ENCODE peak calls at places on chromosome X, in nine cellular contexts. One of them, this sample, is unnamed.

GRCh38 chrX:71017396-71017939 is 50.7 kb downstream of the SNX12 start:
- DNase-seq in CD8-positive, alpha-beta T cell: no peak
- DNase-seq in NCI-H510A: no peak
- DNase-seq in GM18507: no peak
- DNase-seq in stimulated activated CD8-positive, alpha-beta memory T cell treated with anti-CD3 and anti-CD28 coated beads, Interleukin-2, amount 100 ng/mL, for 48 hours: no peak
- DNase-seq in smooth muscle cell of the brain vasculature: no peak
- DNase-seq in pancreas: no peak
- DNase-seq in NCI-H1105: no peak
- DNase-seq in uterus: no peak
- DNase-seq in this sample: no peak

GRCh38 chrX:13373807-13374187 is 53.9 kb upstream of the ATXN3L start:
- DNase-seq in CD8-positive, alpha-beta T cell: no peak
- DNase-seq in NCI-H510A: no peak
- DNase-seq in GM18507: no peak
- DNase-seq in stimulated activated CD8-positive, alpha-beta memory T cell treated with anti-CD3 and anti-CD28 coated beads, Interleukin-2, amount 100 ng/mL, for 48 hours: no peak
- DNase-seq in smooth muscle cell of the brain vasculature: no peak
- DNase-seq in pancreas: no peak
- DNase-seq in NCI-H1105: no peak
- DNase-seq in uterus: no peak
- DNase-seq in this sample: no peak

GRCh38 chrX:50107470-50107869 is 93.3 kb downstream of the AKAP4 start:
- DNase-seq in CD8-positive, alpha-beta T cell: no peak
- DNase-seq in NCI-H510A: no peak
- DNase-seq in GM18507: no peak
- DNase-seq in stimulated activated CD8-positive, alpha-beta memory T cell treated with anti-CD3 and anti-CD28 coated beads, Interleukin-2, amount 100 ng/mL, for 48 hours: no peak
- DNase-seq in smooth muscle cell of the brain vasculature: no peak
- DNase-seq in pancreas: no peak
- DNase-seq in NCI-H1105: no peak
- DNase-seq in uterus: no peak
- DNase-seq in this sample: no peak

GRCh38 chrX:11970935-11971334 is 167.3 kb upstream of the FRMPD4 start:
- DNase-seq in CD8-positive, alpha-beta T cell: no peak
- DNase-seq in NCI-H510A: no peak
- DNase-seq in GM18507: no peak
- DNase-seq in stimulated activated CD8-positive, alpha-beta memory T cell treated with anti-CD3 and anti-CD28 coated beads, Interleukin-2, amount 100 ng/mL, for 48 hours: no peak
- DNase-seq in smooth muscle cell of the brain vasculature: no peak
- DNase-seq in pancreas: no peak
- DNase-seq in NCI-H1105: no peak
- DNase-seq in uterus: no peak
- DNase-seq in this sample: no peak

GRCh38 chrX:46796574-46797191 is 37.8 kb upstream of the SLC9A7 start:
- DNase-seq in CD8-positive, alpha-beta T cell: peak
- DNase-seq in NCI-H510A: no peak
- DNase-seq in GM18507: peak
- DNase-seq in stimulated activated CD8-positive, alpha-beta memory T cell treated with anti-CD3 and anti-CD28 coated beads, Interleukin-2, amount 100 ng/mL, for 48 hours: peak
- DNase-seq in smooth muscle cell of the brain vasculature: no peak
- DNase-seq in pancreas: peak
- DNase-seq in NCI-H1105: peak
- DNase-seq in uterus: peak
- DNase-seq in this sample: peak

GRCh38 chrX:39144323-39144722 is 343.1 kb downstream of the MID1IP1 start:
- DNase-seq in CD8-positive, alpha-beta T cell: no peak
- DNase-seq in NCI-H510A: no peak
- DNase-seq in GM18507: no peak
- DNase-seq in stimulated activated CD8-positive, alpha-beta memory T cell treated with anti-CD3 and anti-CD28 coated beads, Interleukin-2, amount 100 ng/mL, for 48 hours: no peak
- DNase-seq in smooth muscle cell of the brain vasculature: no peak
- DNase-seq in pancreas: no peak
- DNase-seq in NCI-H1105: no peak
- DNase-seq in uterus: no peak
- DNase-seq in this sample: no peak

GRCh38 chrX:113833656-113834055 is 750.2 kb upstream of the HTR2C start:
- DNase-seq in CD8-positive, alpha-beta T cell: no peak
- DNase-seq in NCI-H510A: no peak
- DNase-seq in GM18507: no peak
- DNase-seq in stimulated activated CD8-positive, alpha-beta memory T cell treated with anti-CD3 and anti-CD28 coated beads, Interleukin-2, amount 100 ng/mL, for 48 hours: no peak
- DNase-seq in smooth muscle cell of the brain vasculature: no peak
- DNase-seq in pancreas: no peak
- DNase-seq in NCI-H1105: no peak
- DNase-seq in uterus: no peak
- DNase-seq in this sample: no peak

GRCh38 chrX:40145001-40145631 is 47.4 kb upstream of the BCOR start:
- DNase-seq in CD8-positive, alpha-beta T cell: no peak
- DNase-seq in NCI-H510A: no peak
- DNase-seq in GM18507: no peak
- DNase-seq in stimulated activated CD8-positive, alpha-beta memory T cell treated with anti-CD3 and anti-CD28 coated beads, Interleukin-2, amount 100 ng/mL, for 48 hours: no peak
- DNase-seq in smooth muscle cell of the brain vasculature: no peak
- DNase-seq in pancreas: peak
- DNase-seq in NCI-H1105: peak
- DNase-seq in uterus: no peak
- DNase-seq in this sample: no peak

GRCh38 chrX:66162331-66162822 is 1.7 kb upstream of the HEPH start:
- DNase-seq in CD8-positive, alpha-beta T cell: no peak
- DNase-seq in NCI-H510A: no peak
- DNase-seq in GM18507: no peak
- DNase-seq in stimulated activated CD8-positive, alpha-beta memory T cell treated with anti-CD3 and anti-CD28 coated beads, Interleukin-2, amount 100 ng/mL, for 48 hours: no peak
- DNase-seq in smooth muscle cell of the brain vasculature: no peak
- DNase-seq in pancreas: no peak
- DNase-seq in NCI-H1105: no peak
- DNase-seq in uterus: no peak
- DNase-seq in this sample: no peak

GRCh38 chrX:149274516-149275105 is 230.5 kb downstream of the IDS start:
- DNase-seq in CD8-positive, alpha-beta T cell: no peak
- DNase-seq in NCI-H510A: no peak
- DNase-seq in GM18507: no peak
- DNase-seq in stimulated activated CD8-positive, alpha-beta memory T cell treated with anti-CD3 and anti-CD28 coated beads, Interleukin-2, amount 100 ng/mL, for 48 hours: no peak
- DNase-seq in smooth muscle cell of the brain vasculature: no peak
- DNase-seq in pancreas: no peak
- DNase-seq in NCI-H1105: no peak
- DNase-seq in uterus: no peak
- DNase-seq in this sample: no peak

GRCh38 chrX:291411-291901 is 10.3 kb downstream of the PLCXD1 start:
- DNase-seq in CD8-positive, alpha-beta T cell: no peak
- DNase-seq in NCI-H510A: no peak
- DNase-seq in GM18507: no peak
- DNase-seq in stimulated activated CD8-positive, alpha-beta memory T cell treated with anti-CD3 and anti-CD28 coated beads, Interleukin-2, amount 100 ng/mL, for 48 hours: no peak
- DNase-seq in smooth muscle cell of the brain vasculature: no peak
- DNase-seq in pancreas: peak
- DNase-seq in NCI-H1105: no peak
- DNase-seq in uterus: no peak
- DNase-seq in this sample: no peak

GRCh38 chrX:113048896-113049295 is 208.3 kb upstream of the AMOT start:
- DNase-seq in CD8-positive, alpha-beta T cell: no peak
- DNase-seq in NCI-H510A: no peak
- DNase-seq in GM18507: no peak
- DNase-seq in stimulated activated CD8-positive, alpha-beta memory T cell treated with anti-CD3 and anti-CD28 coated beads, Interleukin-2, amount 100 ng/mL, for 48 hours: no peak
- DNase-seq in smooth muscle cell of the brain vasculature: no peak
- DNase-seq in pancreas: no peak
- DNase-seq in NCI-H1105: no peak
- DNase-seq in uterus: no peak
- DNase-seq in this sample: no peak

GRCh38 chrX:43328358-43328946 is 327.6 kb upstream of the MAOA start:
- DNase-seq in CD8-positive, alpha-beta T cell: no peak
- DNase-seq in NCI-H510A: no peak
- DNase-seq in GM18507: no peak
- DNase-seq in stimulated activated CD8-positive, alpha-beta memory T cell treated with anti-CD3 and anti-CD28 coated beads, Interleukin-2, amount 100 ng/mL, for 48 hours: no peak
- DNase-seq in smooth muscle cell of the brain vasculature: no peak
- DNase-seq in pancreas: no peak
- DNase-seq in NCI-H1105: no peak
- DNase-seq in uterus: no peak
- DNase-seq in this sample: no peak

GRCh38 chrX:12885508-12885907 is 18.6 kb downstream of the TLR7 start:
- DNase-seq in CD8-positive, alpha-beta T cell: no peak
- DNase-seq in NCI-H510A: no peak
- DNase-seq in GM18507: no peak
- DNase-seq in stimulated activated CD8-positive, alpha-beta memory T cell treated with anti-CD3 and anti-CD28 coated beads, Interleukin-2, amount 100 ng/mL, for 48 hours: no peak
- DNase-seq in smooth muscle cell of the brain vasculature: no peak
- DNase-seq in pancreas: no peak
- DNase-seq in NCI-H1105: no peak
- DNase-seq in uterus: no peak
- DNase-seq in this sample: no peak

GRCh38 chrX:39439910-39440733 is 638.9 kb downstream of the MID1IP1 start:
- DNase-seq in CD8-positive, alpha-beta T cell: peak
- DNase-seq in NCI-H510A: no peak
- DNase-seq in GM18507: no peak
- DNase-seq in stimulated activated CD8-positive, alpha-beta memory T cell treated with anti-CD3 and anti-CD28 coated beads, Interleukin-2, amount 100 ng/mL, for 48 hours: no peak
- DNase-seq in smooth muscle cell of the brain vasculature: no peak
- DNase-seq in pancreas: no peak
- DNase-seq in NCI-H1105: no peak
- DNase-seq in uterus: no peak
- DNase-seq in this sample: no peak